ENCODE peak calls at places on chromosomes 3 and 15, in eight cellular contexts. L is esophagus squamous epithelium, C is astrocyte of the cerebellum, E is ovary, M is GM12878, F is dorsolateral prefrontal cortex, Z is heart right ventricle, J is choroid plexus epithelial cell. P is an unnamed sample.

GRCh38 chr3:135078283-135078682 is 283.2 kb downstream of the EPHB1 start:
- DNase-seq in L (no peak), C (no peak), E (no peak), M (no peak), F (no peak), Z (no peak), J (no peak), P (no peak)

GRCh38 chr3:195403244-195403643 is 39.6 kb downstream of the ACAP2 start:
- DNase-seq in L (no peak), C (no peak), E (no peak), M (no peak), F (no peak), Z (no peak), J (no peak), P (no peak)

GRCh38 chr3:30162579-30162978 is 443.8 kb upstream of the TGFBR2 start:
- DNase-seq in L (no peak), C (peak; percentile 64), E (no peak), M (no peak), F (no peak), Z (no peak), J (peak; percentile 63), P (peak; percentile 85)

GRCh38 chr15:86183765-86184491 is 104.3 kb downstream of the AGBL1 start:
- DNase-seq in L (no peak), C (no peak), E (no peak), M (no peak), F (peak; percentile 80), Z (no peak), J (no peak), P (no peak)

GRCh38 chr3:48684480-48685143 is 1.1 kb downstream of the NCKIPSD start:
- DNase-seq in L (no peak), C (no peak), E (peak; percentile 63), M (no peak), F (peak; percentile 38), Z (peak; percentile 68), J (peak; percentile 32), P (no peak)

GRCh38 chr15:23073890-23074631 is 34.7 kb upstream of the TUBGCP5 start:
- DNase-seq in L (no peak), C (no peak), E (no peak), M (no peak), F (peak; percentile 27), Z (no peak), J (peak; percentile 4), P (no peak)

GRCh38 chr3:10370429-10370828 is 49.5 kb upstream of the SEC13 start:
- DNase-seq in L (no peak), C (no peak), E (no peak), M (no peak), F (peak; percentile 75), Z (no peak), J (peak; percentile 60), P (no peak)

GRCh38 chr15:95032181-95032580 is 800.8 kb downstream of the MCTP2 start:
- DNase-seq in L (no peak), C (peak; percentile 38), E (no peak), M (no peak), F (no peak), Z (no peak), J (no peak), P (no peak)

GRCh38 chr3:98711426-98711825 is 51.7 kb upstream of the ST3GAL6 start:
- DNase-seq in L (no peak), C (no peak), E (no peak), M (no peak), F (no peak), Z (no peak), J (no peak), P (no peak)

DNA sequence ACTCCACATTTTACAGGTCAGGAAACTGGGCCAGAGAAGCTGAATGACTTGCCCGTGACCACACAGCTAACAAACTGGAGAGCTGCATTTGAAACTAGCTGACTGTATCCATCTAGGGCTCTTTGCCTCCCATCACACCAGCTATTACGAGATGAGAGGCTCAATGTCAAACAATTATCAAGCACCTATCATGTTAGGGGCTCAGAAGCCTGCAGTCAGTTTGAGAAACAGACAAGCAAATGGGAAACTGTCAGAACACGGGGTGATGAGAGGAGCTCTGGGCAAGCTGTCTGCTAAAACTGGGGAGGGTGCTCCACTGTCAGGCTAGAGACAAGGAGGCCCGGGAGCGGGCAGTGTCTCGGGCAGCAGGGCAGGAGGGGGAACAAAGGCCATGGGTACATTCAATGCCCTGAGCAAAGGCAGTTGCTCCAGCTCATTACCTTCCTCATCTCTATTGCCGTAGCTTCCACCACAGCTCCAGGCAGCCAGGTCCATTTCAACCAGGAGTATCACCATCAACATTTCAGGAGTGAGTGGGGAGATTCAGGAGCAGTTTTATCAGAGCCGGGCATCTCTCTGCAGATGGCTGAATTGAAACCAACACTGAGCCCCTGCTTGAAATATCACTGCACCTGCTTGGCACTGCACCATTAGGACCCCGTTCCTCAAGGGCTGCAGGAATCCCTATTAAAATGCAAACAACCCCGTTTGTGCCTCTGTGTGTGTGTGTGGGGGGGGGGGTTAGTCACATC is 122.6 kb downstream of the RAB11A start:
- DNase-seq in L (no peak), C (no peak), E (no peak), M (no peak), F (no peak), Z (no peak), J (no peak), P (no peak)
- H3K4me3 ChIP-seq in L (no peak overlapping the region), C (no peak overlapping the region), E (no peak overlapping the region), M (no peak overlapping the region), F (no peak overlapping the region), Z (no peak overlapping the region), J (no peak overlapping the region), P (no peak overlapping the region)

GRCh38 chr3:183541235-183541655 is 14.3 kb downstream of the KLHL6 start:
- DNase-seq in L (no peak), C (no peak), E (no peak), M (no peak), F (no peak), Z (no peak), J (no peak), P (no peak)
- TF ChIP-seq CTCF in L (no peak), C (no peak), E (no peak), M (no peak), F (no peak), Z (no peak), J (no peak), P (no peak)

GRCh38 chr3:152331975-152332374 is 63.2 kb downstream of the MBNL1 start:
- DNase-seq in L (no peak), C (no peak), E (no peak), M (no peak), F (no peak), Z (no peak), J (no peak), P (no peak)

GRCh38 chr3:152333928-152334327 is 65.2 kb downstream of the MBNL1 start:
- DNase-seq in L (no peak), C (no peak), E (no peak), M (no peak), F (no peak), Z (no peak), J (no peak), P (no peak)

GRCh38 chr3:152338159-152338720 is 69.5 kb downstream of the MBNL1 start:
- DNase-seq in L (no peak), C (no peak), E (no peak), M (no peak), F (no peak), Z (no peak), J (no peak), P (no peak)

GRCh38 chr3:152334761-152335160 is 66.0 kb downstream of the MBNL1 start:
- DNase-seq in L (no peak), C (no peak), E (no peak), M (no peak), F (no peak), Z (no peak), J (no peak), P (no peak)

GRCh38 chr3:152335273-152335672 is 66.5 kb downstream of the MBNL1 start:
- DNase-seq in L (no peak), C (no peak), E (no peak), M (no peak), F (no peak), Z (no peak), J (no peak), P (no peak)
- H3K4me3 ChIP-seq in L (no peak overlapping the region), C (no peak overlapping the region), E (no peak overlapping the region), M (peak overlapping the region; percentile 1), F (no peak overlapping the region), Z (no peak overlapping the region), J (no peak overlapping the region), P (no peak overlapping the region)

GRCh38 chr3:116413319-116413718 is 32.0 kb downstream of the LSAMP start:
- DNase-seq in L (no peak), C (no peak), E (no peak), M (no peak), F (no peak), Z (no peak), J (no peak), P (no peak)
- TF ChIP-seq CTCF in L (no peak), C (no peak), E (no peak), M (no peak), F (no peak), Z (no peak), J (no peak), P (no peak)

DNA sequence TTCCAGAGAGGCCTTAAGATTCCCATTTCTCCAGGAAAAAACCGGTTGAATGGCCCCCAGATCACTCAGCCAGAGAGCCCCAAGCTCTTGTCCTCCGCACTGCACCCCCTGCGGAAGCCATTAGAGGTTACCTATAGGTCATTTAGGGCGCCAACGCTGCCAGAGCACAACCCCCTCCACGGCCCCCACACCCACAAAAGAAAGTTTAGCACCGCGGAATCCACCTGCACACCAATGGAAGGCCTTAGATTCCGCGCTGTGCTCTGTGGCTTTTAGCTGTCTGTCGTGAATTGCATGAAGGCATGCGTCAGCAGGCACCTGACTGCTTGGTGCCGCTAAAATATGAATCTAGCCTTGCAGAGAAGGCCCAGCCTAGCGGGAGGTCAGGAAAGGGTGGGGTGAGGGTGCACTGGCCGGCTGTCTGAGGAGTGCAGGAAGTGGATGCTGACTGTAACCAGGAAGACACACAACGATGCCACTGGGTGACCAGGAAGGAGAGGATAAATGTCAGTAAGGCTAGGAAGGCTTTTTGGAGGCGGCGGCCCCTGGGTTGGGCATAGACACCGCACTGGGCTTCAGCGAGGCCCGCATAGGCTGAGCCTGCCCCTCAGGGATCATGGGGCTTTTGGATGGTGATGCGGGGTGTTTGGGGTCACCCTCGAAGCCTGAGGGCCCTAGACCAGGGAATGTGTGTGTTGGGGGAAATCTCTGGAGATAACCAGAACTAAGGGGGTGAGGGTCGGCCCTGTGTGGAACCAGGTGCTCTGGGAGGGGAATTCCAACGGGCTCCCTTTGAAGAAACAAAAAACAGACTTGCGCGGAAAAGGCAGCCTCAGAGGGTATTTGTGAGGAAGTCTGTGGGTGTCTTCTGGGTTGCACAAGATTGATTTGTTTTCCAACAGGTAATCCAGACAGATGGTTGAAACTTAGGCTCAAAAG is 964 bp upstream of the NUP210 start:
- DNase-seq in L (peak; percentile 24), C (no peak), E (no peak), M (peak; percentile 57), F (no peak), Z (no peak), J (no peak), P (no peak)
- H3K4me3 ChIP-seq in L (peak overlapping the region; percentile 82), C (no peak overlapping the region), E (no peak overlapping the region), M (peak overlapping the region; percentile 74), F (peak overlapping the region; percentile 75), Z (peak overlapping the region; percentile 45), J (no peak overlapping the region), P (no peak overlapping the region)